ENCODE peak calls at places on chromosomes 12 and 14, in six cellular contexts. I, P, M, H, D and C are unnamed samples.

GRCh38 chr12:54372113-54372806 is 8.0 kb upstream of the GPR84 start:
- DNase-seq in M (no peak), P (no peak), I (no peak), D (no peak), H (no peak), C (no peak)

GRCh38 chr12:2586159-2587035 is 208.4 kb upstream of the FKBP4 start:
- DNase-seq in I (no peak), H (no peak), P (no peak), M (no peak), D (no peak), C (no peak)

GRCh38 chr12:123111498-123112165 is 39.3 kb downstream of the PITPNM2 start:
- DNase-seq in P (no peak), I (no peak), H (no peak), M (no peak), D (no peak), C (no peak)

GRCh38 chr14:55398679-55399078 is 13.0 kb downstream of the ATG14 start:
- DNase-seq in D (no peak), H (no peak), M (peak), I (no peak), P (no peak), C (no peak)

GRCh38 chr12:64634508-64635092 is 24.3 kb downstream of the RASSF3 start:
- DNase-seq in H (no peak), I (no peak), P (no peak), D (no peak), M (peak), C (no peak)

GRCh38 chr12:98698603-98699463 is 53.7 kb downstream of the APAF1 start:
- DNase-seq in H (no peak), I (no peak), M (peak), D (peak), P (peak), C (no peak)

GRCh38 chr14:74938873-74939495 is 15.9 kb upstream of the RPS6KL1 start:
- DNase-seq in D (no peak), H (no peak), I (no peak), P (no peak), M (no peak), C (no peak)

GRCh38 chr12:123270380-123271181 is 1.1 kb downstream of the CDK2AP1 start:
- DNase-seq in H (no peak), D (no peak), P (peak), I (peak), M (no peak), C (no peak)

GRCh38 chr12:92544321-92544720 is 158.5 kb upstream of the PLEKHG7 start:
- DNase-seq in P (no peak), I (no peak), M (peak), D (no peak), H (no peak), C (no peak)

GRCh38 chr14:100696590-100696989 is 30.1 kb upstream of the DLK1 start:
- DNase-seq in D (no peak), I (no peak), M (no peak), H (no peak), P (no peak), C (no peak)

GRCh38 chr14:74570696-74571095 is 41.3 kb downstream of the LTBP2 start:
- DNase-seq in I (no peak), M (no peak), D (no peak), P (no peak), H (no peak), C (no peak)

GRCh38 chr14:39368261-39368959 is 63.8 kb downstream of the FBXO33 start:
- DNase-seq in P (peak), D (no peak), M (peak), H (no peak), I (peak), C (peak)

GRCh38 chr14:50846171-50846880 is 15.4 kb upstream of the NIN start:
- DNase-seq in M (peak), D (no peak), I (no peak), P (no peak), H (no peak), C (no peak)

GRCh38 chr12:27332407-27333310 is at the start of gene BMAL2:
- DNase-seq in I (peak), H (peak), D (no peak), P (peak), M (peak), C (peak)

GRCh38 chr12:102957339-102958050 is at the start of gene ASCL1:
- DNase-seq in D (no peak), P (no peak), I (peak), H (no peak), M (no peak), C (no peak)

GRCh38 chr12:117231750-117232149 is 41.5 kb upstream of the FBXO21 start:
- DNase-seq in H (no peak), M (no peak), I (no peak), D (no peak), P (no peak), C (no peak)

GRCh38 chr12:125184213-125184952 is 119.1 kb downstream of the AACS start:
- DNase-seq in I (no peak), D (no peak), M (no peak), P (no peak), H (no peak), C (no peak)

GRCh38 chr12:116551952-116552749 is 7.0 kb upstream of the MAP1LC3B2 start:
- DNase-seq in D (peak), I (no peak), P (no peak), H (no peak), M (peak), C (no peak)

GRCh38 chr12:108611884-108612415 is 14.1 kb upstream of the TMEM119 start:
- DNase-seq in P (peak), I (peak), D (no peak), M (peak), H (no peak), C (no peak)

GRCh38 chr14:49294736-49295135 is 291.4 kb downstream of the RPS29 start:
- DNase-seq in I (no peak), P (no peak), M (no peak), D (no peak), H (no peak), C (no peak)

GRCh38 chr12:25852792-25853191 is 105.7 kb upstream of the RASSF8 start:
- DNase-seq in M (peak), P (no peak), I (no peak), H (no peak), D (no peak), C (no peak)

GRCh38 chr12:52526511-52526951 is 6.3 kb upstream of the KRT5 start:
- DNase-seq in H (no peak), P (no peak), M (no peak), D (no peak), I (no peak), C (no peak)

GRCh38 chr12:58967551-58967950 is 47.2 kb upstream of the LRIG3 start:
- DNase-seq in H (no peak), P (no peak), D (no peak), M (peak), I (no peak), C (no peak)

GRCh38 chr12:17954788-17955187 is 135.2 kb downstream of the RERGL start:
- DNase-seq in H (no peak), M (no peak), I (no peak), P (no peak), D (no peak), C (no peak)

GRCh38 chr14:47674148-47674545 is 1.3 kb downstream of the MDGA2 start:
- DNase-seq in D (no peak), P (no peak), H (no peak), M (no peak), I (peak), C (no peak)

GRCh38 chr12:39412210-39412609 is 30.7 kb downstream of the KIF21A start:
- DNase-seq in I (no peak), H (no peak), D (no peak), M (no peak), P (no peak), C (no peak)

GRCh38 chr12:25264015-25264582 is 13.4 kb upstream of the KRAS start:
- DNase-seq in M (no peak), D (no peak), I (no peak), P (no peak), H (no peak), C (no peak)

GRCh38 chr12:6199531-6200265 is 502 bp upstream of the CD9 start:
- DNase-seq in H (peak), P (no peak), I (peak), D (no peak), M (no peak), C (peak)

GRCh38 chr14:68539311-68539737 is 253.5 kb downstream of the ZFP36L1 start:
- DNase-seq in I (no peak), M (no peak), P (no peak), H (no peak), D (no peak), C (no peak)

GRCh38 chr12:108854453-108855283 is 2.7 kb downstream of the SSH1 start:
- DNase-seq in I (no peak), M (peak), D (no peak), P (no peak), H (no peak), C (no peak)

GRCh38 chr12:5318874-5319273 is 113.0 kb upstream of the NTF3 start:
- DNase-seq in I (no peak), M (peak), P (no peak), D (no peak), H (no peak), C (no peak)

GRCh38 chr12:89490922-89491321 is 33.7 kb downstream of the GALNT4 start:
- DNase-seq in H (no peak), M (no peak), P (no peak), I (no peak), D (no peak), C (no peak)
- TF ChIP-seq CTCF in H (no peak), M (no peak), P (no peak), I (no peak), D (no peak), C (no peak)

GRCh38 chr12:121009744-121010143 is 6.5 kb downstream of the C12orf43 start:
- DNase-seq in M (peak), D (no peak), I (peak), H (no peak), P (peak), C (peak)
- TF ChIP-seq CTCF in M (peak), D (peak), I (peak), H (no peak), P (peak), C (peak)

GRCh38 chr12:20946732-20947131 is 136.2 kb downstream of the SLCO1B3 start:
- DNase-seq in P (peak), H (no peak), D (no peak), I (peak), M (peak), C (no peak)
- TF ChIP-seq CTCF in P (peak), H (peak), D (peak), I (peak), M (peak), C (peak)

GRCh38 chr14:24378327-24378726 is 10.3 kb downstream of the NFATC4 start:
- DNase-seq in M (no peak), D (no peak), H (no peak), P (no peak), I (no peak), C (no peak)

GRCh38 chr14:24377126-24377525 is 9.1 kb downstream of the NFATC4 start:
- DNase-seq in I (no peak), H (no peak), P (no peak), D (no peak), M (no peak), C (no peak)

GRCh38 chr14:24377660-24378059 is 9.7 kb downstream of the NFATC4 start:
- DNase-seq in I (no peak), P (no peak), H (no peak), M (peak), D (no peak), C (no peak)

GRCh38 chr14:24378981-24379906 is 11.3 kb downstream of the NFATC4 start:
- DNase-seq in M (peak), I (no peak), D (no peak), P (no peak), H (no peak), C (no peak)

GRCh38 chr14:24376448-24377070 is 8.6 kb downstream of the NFATC4 start:
- DNase-seq in H (no peak), P (no peak), I (no peak), M (no peak), D (no peak), C (no peak)
- TF ChIP-seq CTCF in H (no peak), P (no peak), I (no peak), M (no peak), D (no peak), C (no peak)

GRCh38 chr14:36522972-36523685 is 3.1 kb upstream of the NKX2-1 start:
- DNase-seq in I (peak), P (no peak), H (no peak), D (no peak), M (no peak), C (no peak)

GRCh38 chr14:36522347-36522971 is 2.4 kb upstream of the NKX2-1 start:
- DNase-seq in M (no peak), D (no peak), H (no peak), I (peak), P (no peak), C (no peak)

GRCh38 chr14:36524874-36525745 is 5.1 kb upstream of the NKX2-1 start:
- DNase-seq in D (no peak), I (peak), P (peak), M (no peak), H (peak), C (peak)

GRCh38 chr14:36525746-36526099 is 5.7 kb upstream of the NKX2-1 start:
- DNase-seq in H (no peak), P (no peak), D (no peak), I (no peak), M (no peak), C (no peak)

GRCh38 chr14:36524220-36524837 is 4.3 kb upstream of the NKX2-1 start:
- DNase-seq in P (no peak), M (no peak), I (peak), H (no peak), D (no peak), C (no peak)
- TF ChIP-seq CTCF in P (no peak), M (no peak), I (peak), H (peak), D (no peak), C (peak)

GRCh38 chr14:104665663-104666522 is 23.5 kb upstream of the INF2 start:
- DNase-seq in H (no peak), P (peak), I (peak), D (peak), M (peak), C (peak)
- TF ChIP-seq CTCF in H (peak), P (peak), I (no peak), D (peak), M (peak), C (peak)

GRCh38 chr14:99563749-99564129 is 40.3 kb downstream of the CCDC85C start:
- DNase-seq in P (no peak), H (no peak), M (no peak), I (no peak), D (no peak), C (no peak)

GRCh38 chr14:99564903-99565259 is 39.1 kb downstream of the CCDC85C start:
- DNase-seq in I (peak), D (no peak), P (no peak), H (no peak), M (no peak), C (no peak)

GRCh38 chr14:99564256-99564902 is 39.6 kb downstream of the CCDC85C start:
- DNase-seq in P (peak), I (no peak), H (no peak), M (no peak), D (no peak), C (no peak)

GRCh38 chr14:99561827-99562226 is 42.2 kb downstream of the CCDC85C start:
- DNase-seq in P (no peak), D (no peak), H (no peak), I (no peak), M (peak), C (no peak)

GRCh38 chr14:99562848-99563748 is 40.9 kb downstream of the CCDC85C start:
- DNase-seq in M (no peak), H (peak), P (peak), D (peak), I (peak), C (peak)
- TF ChIP-seq CTCF in M (peak), H (peak), P (peak), D (peak), I (peak), C (peak)

GRCh38 chr14:59190372-59190771 is 1.9 kb downstream of the DAAM1 start:
- DNase-seq in M (no peak), H (no peak), P (peak), D (no peak), I (peak), C (no peak)
- TF ChIP-seq CTCF in M (peak), H (no peak), P (peak), D (peak), I (no peak), C (peak)

DNA sequence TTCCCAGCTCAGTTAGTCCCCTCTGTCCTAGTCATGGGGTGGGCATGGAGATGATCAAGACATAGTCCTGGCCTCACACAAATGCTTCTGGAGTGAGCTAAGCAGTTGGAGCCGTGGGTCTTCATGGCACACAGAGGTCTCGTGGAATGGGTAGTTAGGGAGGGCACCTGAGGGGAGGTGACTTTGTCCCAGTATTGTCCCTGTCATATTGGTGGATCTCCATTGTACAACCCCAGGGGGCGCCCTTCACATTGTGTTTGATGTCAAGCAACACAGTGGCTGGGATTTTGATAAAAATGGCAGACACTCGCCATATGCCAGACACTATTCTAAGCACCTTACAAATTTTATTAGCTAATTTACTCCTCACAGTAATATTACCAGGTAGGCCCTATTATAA is 175.4 kb upstream of the LHX5 start:
- DNase-seq in I (peak), M (no peak), H (no peak), P (peak), D (no peak), C (no peak)
- TF ChIP-seq CTCF in I (peak), M (no peak), H (no peak), P (peak), D (peak), C (peak)

DNA sequence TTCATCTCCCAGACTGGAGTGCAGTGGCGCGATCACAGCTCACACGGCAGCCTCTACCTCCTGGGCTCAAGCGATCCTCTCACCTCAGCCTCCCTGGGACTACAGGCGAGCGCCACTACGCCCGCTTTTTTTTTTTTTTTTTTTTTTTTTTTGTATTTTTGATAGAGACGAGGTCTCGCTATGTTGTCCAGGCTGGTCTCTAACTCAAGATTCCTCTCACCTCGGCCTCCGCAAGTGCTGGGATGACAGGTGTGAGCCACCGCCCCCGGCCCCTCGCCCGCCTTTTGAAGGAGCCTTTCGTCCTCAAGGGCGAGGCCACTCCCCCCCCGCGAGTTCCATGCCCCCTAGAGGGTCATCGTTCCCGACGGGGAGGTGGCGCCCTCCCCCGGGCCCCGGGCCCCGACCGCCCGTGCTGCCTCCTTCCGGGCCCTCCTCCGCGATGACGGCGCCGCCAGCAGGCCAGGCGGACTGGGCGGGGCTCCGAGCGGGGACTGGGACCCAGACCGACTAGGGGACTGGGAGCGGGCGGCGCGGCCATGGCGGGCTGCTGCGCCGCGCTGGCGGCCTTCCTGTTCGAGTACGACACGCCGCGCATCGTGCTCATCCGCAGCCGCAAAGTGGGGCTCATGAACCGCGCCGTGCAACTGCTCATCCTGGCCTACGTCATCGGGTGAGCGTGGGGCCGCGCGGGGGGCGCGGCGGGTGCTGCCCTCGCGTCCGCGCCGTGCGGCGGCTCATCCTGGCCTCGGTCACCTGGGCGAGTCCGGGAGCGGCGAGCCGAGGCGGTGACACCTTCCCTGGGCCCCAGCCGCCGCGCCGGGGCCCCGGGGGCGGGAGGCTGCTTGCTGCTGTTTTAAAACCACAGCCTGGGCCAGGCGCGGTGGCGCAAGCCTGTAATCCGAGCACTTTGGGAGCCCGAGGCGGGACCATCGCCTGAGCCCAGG is at the start of gene P2RX4:
- DNase-seq in H (peak), I (peak), D (peak), M (peak), P (peak), C (peak)
- TF ChIP-seq CTCF in H (peak), I (no peak), D (peak), M (peak), P (peak), C (peak)